ENCODE peak calls at places on chromosome 1, in five cellular contexts. O, W, Q, H and S are unnamed samples. For H3K4me1 and H3K27me3, the result is how much of the 10 kb centered on the place peaks cover.

GRCh38 chr1:100921110-100921706 is 25.3 kb downstream of the SLC30A7 start:
- DNase-seq in O (no peak), W (peak), Q (no peak), H (no peak), S (no peak)

GRCh38 chr1:94265931-94266330 is 28.5 kb upstream of the ARHGAP29 start:
- DNase-seq in W (peak), H (no peak), O (no peak), Q (no peak), S (no peak)

GRCh38 chr1:44652445-44653106 is 21.7 kb downstream of the TMEM53 start:
- DNase-seq in W (peak), Q (peak), O (peak), H (peak), S (peak)

GRCh38 chr1:194843077-194843476 is 1656.7 kb upstream of the B3GALT2 start:
- DNase-seq in W (no peak), H (no peak), Q (no peak), O (no peak), S (no peak)

GRCh38 chr1:100607628-100608240 is 69.8 kb downstream of the GPR88 start:
- DNase-seq in H (no peak), W (no peak), O (no peak), Q (no peak), S (no peak)

GRCh38 chr1:100597069-100597741 is 59.3 kb downstream of the GPR88 start:
- DNase-seq in O (no peak), W (peak), Q (no peak), H (peak), S (no peak)

GRCh38 chr1:229288516-229288915 is 17.6 kb downstream of the RAB4A start:
- DNase-seq in H (no peak), Q (no peak), O (no peak), W (no peak), S (no peak)

GRCh38 chr1:52551476-52552235 is 1.2 kb downstream of the TUT4 start:
- DNase-seq in W (peak), H (no peak), Q (no peak), O (no peak), S (no peak)

GRCh38 chr1:150808134-150808533 is at the start of gene CTSK:
- DNase-seq in W (peak), Q (peak), H (no peak), O (peak), S (no peak)

GRCh38 chr1:30378991-30379581 is 344.3 kb downstream of the MATN1 start:
- DNase-seq in Q (no peak), H (peak), O (peak), W (peak), S (peak)

GRCh38 chr1:186978596-186979556 is 150.1 kb downstream of the PLA2G4A start:
- DNase-seq in Q (no peak), W (no peak), H (no peak), O (no peak), S (no peak)

GRCh38 chr1:203299180-203299579 is 6.1 kb upstream of the BTG2 start:
- DNase-seq in O (no peak), W (no peak), H (no peak), Q (no peak), S (peak)

GRCh38 chr1:220785166-220786056 is 1.3 kb upstream of the MTARC1 start:
- DNase-seq in H (no peak), Q (no peak), W (no peak), O (no peak), S (no peak)

GRCh38 chr1:94783342-94784264 is 36.6 kb upstream of the SLC44A3 start:
- DNase-seq in W (peak), Q (peak), O (peak), H (peak), S (peak)

GRCh38 chr1:233240839-233241682 is 54.5 kb downstream of the PCNX2 start:
- DNase-seq in H (peak), W (peak), O (peak), Q (peak), S (peak)

GRCh38 chr1:174153085-174153824 is 6.1 kb upstream of the RABGAP1L start:
- DNase-seq in Q (no peak), W (peak), H (no peak), O (no peak), S (no peak)

GRCh38 chr1:36851087-36851486 is 183.2 kb downstream of the GRIK3 start:
- DNase-seq in H (no peak), W (no peak), O (no peak), Q (no peak), S (no peak)

GRCh38 chr1:65372557-65372956 is 47.9 kb upstream of the LEPR start:
- DNase-seq in O (no peak), W (peak), Q (no peak), H (no peak), S (no peak)

GRCh38 chr1:9476790-9477463 is 62.3 kb upstream of the SLC25A33 start:
- DNase-seq in Q (no peak), O (no peak), H (no peak), W (peak), S (no peak)

GRCh38 chr1:214966366-214966765 is 116.2 kb upstream of the KCNK2 start:
- DNase-seq in H (no peak), Q (peak), O (no peak), W (peak), S (no peak)

GRCh38 chr1:184806296-184806721 is 51.7 kb upstream of the EDEM3 start:
- DNase-seq in H (no peak), W (no peak), O (no peak), Q (no peak), S (no peak)

GRCh38 chr1:225544924-225545323 is 108.0 kb downstream of the ENAH start:
- DNase-seq in W (no peak), O (no peak), Q (no peak), H (no peak), S (no peak)

GRCh38 chr1:22275626-22276395 is 132.9 kb upstream of the WNT4 start:
- DNase-seq in O (peak), W (peak), H (peak), Q (peak), S (peak)

GRCh38 chr1:233668725-233669294 is 54.9 kb downstream of the KCNK1 start:
- DNase-seq in Q (no peak), H (no peak), W (peak), O (no peak), S (no peak)

GRCh38 chr1:65963161-65963888 is 170.6 kb downstream of the PDE4B start:
- DNase-seq in H (no peak), W (no peak), Q (no peak), O (no peak), S (no peak)

DNA sequence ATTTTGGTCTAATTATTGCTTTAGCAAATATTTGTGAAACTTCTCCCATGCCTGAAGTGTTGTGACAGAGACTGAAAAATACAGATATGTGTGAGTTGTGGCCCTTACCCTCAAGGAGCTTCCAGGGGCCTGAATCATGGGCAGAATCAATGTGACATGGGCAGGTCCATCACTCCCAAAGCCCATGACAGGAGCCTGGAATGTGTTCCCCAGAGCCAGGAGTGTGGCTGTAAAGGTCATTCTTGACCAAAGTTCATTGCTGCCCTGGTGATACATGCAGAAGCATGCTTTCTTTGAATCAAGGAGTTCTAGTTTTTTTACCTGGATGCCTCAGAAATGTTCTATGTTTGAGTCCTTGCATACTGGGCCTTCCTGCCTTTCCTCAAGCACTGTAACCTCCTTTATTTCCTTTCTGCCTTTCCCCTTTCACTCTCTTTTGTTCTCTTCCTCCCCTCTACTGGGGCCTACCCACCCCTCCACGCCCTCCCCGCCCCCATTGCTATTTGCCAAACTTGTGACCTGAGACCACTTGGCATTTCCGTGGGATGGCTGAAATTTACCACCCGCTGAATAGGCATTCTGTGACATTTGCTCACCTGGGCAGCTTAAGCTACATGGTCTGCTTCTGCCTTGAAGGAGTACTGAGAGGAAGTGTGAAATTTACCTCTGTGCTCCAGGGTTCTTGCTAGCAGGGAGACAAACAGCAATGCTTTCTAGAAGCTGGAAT is 19.7 kb downstream of the PBX1 start:
- DNase-seq in H (no peak), W (no peak), O (no peak), Q (no peak), S (no peak)
- H3K4me1 ChIP-seq in H (under half), W (under half), O (under half), Q (under half), S (under half)

DNA sequence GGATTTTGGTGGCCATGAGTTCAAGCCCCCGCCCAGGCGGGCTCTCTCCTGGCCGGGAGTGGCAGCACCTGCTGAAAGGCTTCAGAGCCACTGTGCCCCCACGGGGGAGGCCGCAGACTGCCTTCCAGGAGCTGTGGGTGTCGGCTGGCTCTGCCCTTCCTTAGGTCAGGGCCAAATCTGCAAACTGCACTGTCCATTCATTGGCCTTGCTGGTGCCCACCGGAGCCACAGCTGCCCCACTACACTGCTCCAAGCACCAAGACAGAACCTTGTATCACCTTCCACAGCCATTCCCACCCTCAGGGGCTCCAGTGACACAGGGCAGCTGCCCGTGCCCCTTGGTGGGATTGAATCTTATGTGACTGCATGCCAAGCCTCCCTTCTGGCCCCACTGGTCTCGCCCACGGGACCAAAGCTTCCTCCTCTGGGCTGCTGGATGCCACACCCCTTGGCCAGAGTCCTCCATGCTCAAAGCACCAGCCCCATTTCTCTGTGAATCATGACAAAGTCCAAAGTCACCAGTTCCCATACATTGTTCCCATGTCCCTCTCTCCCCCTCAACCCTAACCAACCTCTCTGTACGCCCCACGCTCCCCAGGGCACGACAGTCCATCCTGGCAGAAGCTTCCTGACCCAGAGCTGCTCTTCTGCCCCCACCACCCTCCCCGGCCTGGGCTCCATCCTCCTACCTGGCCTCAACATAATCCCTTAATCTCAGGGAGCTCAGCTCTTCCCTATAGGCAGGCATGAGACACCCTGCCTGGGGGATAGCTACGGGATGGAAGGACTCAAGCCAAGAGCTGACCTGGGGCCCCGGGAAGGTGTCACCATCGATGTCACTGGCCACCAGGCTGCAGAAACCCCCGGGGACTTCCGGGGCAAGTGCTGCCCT is 20.9 kb upstream of the GPR153 start:
- DNase-seq in W (peak), Q (no peak), H (no peak), O (no peak), S (no peak)
- H3K4me3 ChIP-seq in W (no peak), Q (no peak), H (no peak), O (no peak), S (no peak)

DNA sequence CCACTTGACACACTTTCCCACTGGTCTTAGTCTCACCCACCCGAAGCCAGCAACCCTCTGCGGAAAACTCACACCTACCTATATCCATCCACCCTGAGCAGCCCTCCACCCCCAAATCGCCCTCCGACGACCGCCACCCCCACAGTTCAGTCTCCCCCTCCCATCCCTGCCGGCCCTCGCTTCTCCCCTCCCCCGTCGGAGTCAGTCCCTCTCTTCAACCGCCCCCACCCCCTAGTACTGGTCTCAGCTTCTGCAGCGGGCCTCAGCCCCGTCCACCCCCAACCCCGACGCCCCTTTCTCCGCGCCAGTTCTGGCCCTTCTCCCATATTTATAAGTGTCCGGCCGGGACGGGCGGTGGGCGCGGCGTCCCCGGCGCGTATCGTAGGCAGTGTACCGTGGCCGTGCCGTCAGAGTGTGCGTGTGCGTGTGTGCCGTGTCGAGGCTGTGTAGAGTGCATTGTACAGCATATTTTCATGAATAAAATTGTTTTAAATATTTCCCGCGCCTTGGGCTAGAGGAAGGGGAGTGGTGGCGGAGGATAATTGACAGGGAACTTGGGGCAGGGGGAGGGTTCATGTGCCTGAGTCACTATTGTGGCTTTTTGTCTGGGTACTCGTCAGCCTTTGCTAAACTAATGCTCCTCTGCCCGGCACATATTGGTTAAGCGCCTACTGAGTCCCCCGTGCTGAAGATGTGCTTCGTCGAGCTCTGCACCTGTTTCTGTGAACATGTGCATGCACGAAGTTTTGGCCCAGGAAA is 22.0 kb downstream of the FOXO6 start:
- DNase-seq in H (no peak), O (peak), W (peak), Q (no peak), S (no peak)
- H3K27me3 ChIP-seq in H (under half), O (under half), W (half or more), Q (under half), S (under half)

DNA sequence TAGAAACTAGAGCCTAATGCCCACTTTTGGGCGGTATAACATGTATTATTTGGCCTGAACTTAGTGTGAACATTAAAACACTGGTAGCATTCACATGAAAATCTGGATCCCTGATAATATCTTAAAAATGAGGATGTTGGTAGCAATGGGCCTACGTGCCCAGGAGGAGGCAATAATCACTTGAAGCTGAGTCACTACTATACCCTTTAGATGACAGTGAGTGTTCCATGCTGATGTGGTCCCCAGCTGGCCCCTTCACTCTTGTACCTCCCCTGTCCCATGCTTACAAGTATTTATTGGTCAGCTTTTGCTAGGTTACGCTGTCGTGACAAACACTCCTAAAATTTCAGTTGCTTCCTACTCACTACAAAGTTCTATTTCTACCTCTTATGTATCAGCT is 23.0 kb upstream of the POU2F1 start:
- DNase-seq in O (no peak), W (no peak), Q (no peak), H (no peak), S (no peak)
- H3K4me1 ChIP-seq in O (under half), W (under half), Q (under half), H (under half), S (under half)

GRCh38 chr1:19505694-19506457 is 20.5 kb upstream of the CAPZB start:
- DNase-seq in H (no peak), O (peak), Q (peak), W (no peak), S (no peak)

DNA sequence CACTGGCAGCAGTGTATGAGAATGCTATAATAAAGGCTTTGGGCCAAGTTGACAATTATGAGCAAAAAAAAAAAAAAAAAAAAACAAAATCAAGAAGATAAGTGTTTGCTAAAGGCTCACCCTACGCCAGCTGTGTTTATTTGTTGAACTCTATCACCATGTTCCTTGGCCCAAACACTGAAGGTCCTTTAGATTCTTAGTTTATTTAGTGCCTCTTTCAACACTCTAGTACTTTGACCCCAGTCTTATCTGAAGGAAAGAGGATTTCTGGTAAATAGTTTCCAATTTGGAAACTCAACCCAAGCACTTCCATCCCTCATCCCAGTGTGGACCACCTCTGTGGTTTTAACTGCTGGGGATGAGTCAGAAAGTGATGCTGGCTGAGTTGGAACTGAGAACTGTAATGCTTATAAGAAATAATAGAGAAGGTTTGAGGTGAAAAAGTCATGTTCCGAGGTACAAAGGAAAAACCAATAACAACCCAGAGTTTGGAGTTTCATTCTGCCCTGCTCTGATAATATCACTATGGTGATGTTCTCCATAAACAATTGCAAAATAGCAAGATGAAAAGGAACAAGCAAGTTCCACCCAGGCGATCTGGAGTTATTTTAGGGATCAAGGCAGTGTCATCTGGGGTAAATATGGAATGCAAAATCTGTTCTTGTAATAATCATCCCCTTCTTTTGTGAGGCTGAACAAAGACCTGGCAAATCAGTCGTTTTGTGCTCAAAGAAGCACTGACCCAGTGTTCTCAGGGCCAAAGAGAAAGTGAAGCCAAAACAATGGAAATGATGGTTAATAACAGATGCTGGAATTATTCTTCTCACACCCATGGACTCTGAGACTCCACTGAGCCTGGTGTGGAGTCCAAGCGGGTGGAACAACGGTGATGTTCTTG is 19.7 kb upstream of the CAPZB start:
- DNase-seq in Q (no peak), W (peak), O (peak), H (no peak), S (no peak)
- H3K4me3 ChIP-seq in Q (no peak), W (peak), O (no peak), H (no peak), S (no peak)

DNA sequence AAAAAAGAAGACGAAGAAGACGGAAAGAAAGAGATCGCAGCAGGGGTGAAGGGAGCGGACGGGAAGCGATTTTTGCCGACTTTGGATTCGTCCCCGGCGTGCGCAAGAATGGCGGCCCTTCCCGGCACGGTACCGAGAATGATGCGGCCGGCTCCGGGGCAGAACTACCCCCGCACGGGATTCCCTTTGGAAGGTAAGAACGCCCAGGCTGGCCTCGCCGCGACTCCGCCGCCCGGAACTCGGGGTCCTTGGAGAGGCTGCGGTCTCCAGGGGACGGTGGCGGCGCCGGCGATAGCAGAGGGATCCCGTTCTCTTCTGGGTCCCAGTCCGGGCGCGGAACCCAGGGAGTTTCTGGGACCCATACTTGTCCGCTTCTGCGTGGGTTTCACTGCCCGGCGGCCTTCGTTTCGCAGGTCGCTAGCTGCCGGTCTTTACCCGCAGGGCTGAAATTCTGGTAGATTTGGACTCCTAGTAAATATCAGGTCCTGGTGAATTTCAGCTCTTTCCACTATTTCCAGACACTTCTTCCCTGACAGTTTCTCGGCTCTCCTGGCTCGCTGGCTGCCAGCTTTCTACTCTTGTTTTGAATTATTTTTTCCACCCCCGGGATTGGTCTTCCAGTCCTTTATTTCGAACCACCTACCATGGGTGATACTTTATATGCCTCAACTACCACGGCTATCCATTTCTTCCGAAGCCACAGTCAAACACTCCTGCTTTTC is 1.0 kb downstream of the PAX7 start:
- DNase-seq in O (no peak), Q (no peak), W (no peak), H (no peak), S (no peak)
- H3K27me3 ChIP-seq in O (under half), Q (half or more), W (half or more), H (half or more), S (half or more)